ENCODE peak calls at places on chromosomes 11 and 22, in eight cellular contexts. One of them, this sample, is unnamed.

GRCh38 chr11:63915961-63916836 is 765 bp downstream of the RCOR2 start:
- DNase-seq in lower lobe of right lung: no peak
- DNase-seq in body of pancreas: peak; percentile 48
- DNase-seq in DND-41: no peak
- DNase-seq in mucosa of descending colon: peak; percentile 74
- DNase-seq in adrenal gland: peak; percentile 56
- DNase-seq in heart right ventricle: peak; percentile 66
- DNase-seq in CD8-positive, alpha-beta T cell: no peak
- DNase-seq in this sample: no peak

GRCh38 chr11:76863196-76863777 is 2.6 kb downstream of the ACER3 start:
- DNase-seq in lower lobe of right lung: peak; percentile 54
- DNase-seq in body of pancreas: no peak
- DNase-seq in DND-41: no peak
- DNase-seq in mucosa of descending colon: no peak
- DNase-seq in adrenal gland: no peak
- DNase-seq in heart right ventricle: no peak
- DNase-seq in CD8-positive, alpha-beta T cell: no peak
- DNase-seq in this sample: no peak

GRCh38 chr11:44268073-44268806 is 41.7 kb downstream of the ALX4 start:
- DNase-seq in lower lobe of right lung: no peak
- DNase-seq in body of pancreas: no peak
- DNase-seq in DND-41: no peak
- DNase-seq in mucosa of descending colon: no peak
- DNase-seq in adrenal gland: no peak
- DNase-seq in heart right ventricle: no peak
- DNase-seq in CD8-positive, alpha-beta T cell: no peak
- DNase-seq in this sample: no peak

GRCh38 chr11:27248430-27249207 is 114.4 kb downstream of the CCDC34 start:
- DNase-seq in lower lobe of right lung: no peak
- DNase-seq in body of pancreas: no peak
- DNase-seq in DND-41: no peak
- DNase-seq in mucosa of descending colon: no peak
- DNase-seq in adrenal gland: no peak
- DNase-seq in heart right ventricle: no peak
- DNase-seq in CD8-positive, alpha-beta T cell: no peak
- DNase-seq in this sample: no peak

GRCh38 chr22:22410677-22411076 is 97.9 kb downstream of the ZNF280B start:
- DNase-seq in lower lobe of right lung: no peak
- DNase-seq in body of pancreas: no peak
- DNase-seq in DND-41: no peak
- DNase-seq in mucosa of descending colon: no peak
- DNase-seq in adrenal gland: no peak
- DNase-seq in heart right ventricle: no peak
- DNase-seq in CD8-positive, alpha-beta T cell: no peak
- DNase-seq in this sample: no peak

GRCh38 chr11:88415495-88415894 is 78.0 kb upstream of the CTSC start:
- DNase-seq in lower lobe of right lung: no peak
- DNase-seq in body of pancreas: no peak
- DNase-seq in DND-41: peak; percentile 20
- DNase-seq in mucosa of descending colon: no peak
- DNase-seq in adrenal gland: no peak
- DNase-seq in heart right ventricle: no peak
- DNase-seq in CD8-positive, alpha-beta T cell: no peak
- DNase-seq in this sample: no peak

GRCh38 chr11:75350743-75351540 is 519 bp downstream of the ARRB1 start:
- DNase-seq in lower lobe of right lung: peak; percentile 81
- DNase-seq in body of pancreas: peak; percentile 65
- DNase-seq in DND-41: peak; percentile 57
- DNase-seq in mucosa of descending colon: peak; percentile 85
- DNase-seq in adrenal gland: peak; percentile 60
- DNase-seq in heart right ventricle: peak; percentile 57
- DNase-seq in CD8-positive, alpha-beta T cell: no peak
- DNase-seq in this sample: peak; percentile 84

GRCh38 chr11:108774037-108774436 is 109.2 kb downstream of the DDX10 start:
- DNase-seq in lower lobe of right lung: no peak
- DNase-seq in body of pancreas: no peak
- DNase-seq in DND-41: no peak
- DNase-seq in mucosa of descending colon: no peak
- DNase-seq in adrenal gland: no peak
- DNase-seq in heart right ventricle: no peak
- DNase-seq in CD8-positive, alpha-beta T cell: no peak
- DNase-seq in this sample: no peak

GRCh38 chr22:19965771-19966709 is 24.4 kb upstream of the TXNRD2 start:
- DNase-seq in lower lobe of right lung: no peak
- DNase-seq in body of pancreas: no peak
- DNase-seq in DND-41: peak; percentile 35
- DNase-seq in mucosa of descending colon: peak; percentile 33
- DNase-seq in adrenal gland: no peak
- DNase-seq in heart right ventricle: no peak
- DNase-seq in CD8-positive, alpha-beta T cell: no peak
- DNase-seq in this sample: no peak

GRCh38 chr11:123100378-123101085 is 38.6 kb upstream of the HSPA8 start:
- DNase-seq in lower lobe of right lung: no peak
- DNase-seq in body of pancreas: peak; percentile 35
- DNase-seq in DND-41: no peak
- DNase-seq in mucosa of descending colon: no peak
- DNase-seq in adrenal gland: no peak
- DNase-seq in heart right ventricle: no peak
- DNase-seq in CD8-positive, alpha-beta T cell: no peak
- DNase-seq in this sample: no peak

GRCh38 chr22:38327805-38328204 is 10.6 kb upstream of the CSNK1E start:
- DNase-seq in lower lobe of right lung: no peak
- DNase-seq in body of pancreas: no peak
- DNase-seq in DND-41: no peak
- DNase-seq in mucosa of descending colon: no peak
- DNase-seq in adrenal gland: no peak
- DNase-seq in heart right ventricle: no peak
- DNase-seq in CD8-positive, alpha-beta T cell: no peak
- DNase-seq in this sample: no peak

GRCh38 chr11:41039592-41039991 is 419.9 kb downstream of the LRRC4C start:
- DNase-seq in lower lobe of right lung: no peak
- DNase-seq in body of pancreas: no peak
- DNase-seq in DND-41: no peak
- DNase-seq in mucosa of descending colon: no peak
- DNase-seq in adrenal gland: no peak
- DNase-seq in heart right ventricle: no peak
- DNase-seq in CD8-positive, alpha-beta T cell: no peak
- DNase-seq in this sample: no peak

GRCh38 chr11:30316237-30316636 is 6.7 kb upstream of the ARL14EP start:
- DNase-seq in lower lobe of right lung: no peak
- DNase-seq in body of pancreas: no peak
- DNase-seq in DND-41: no peak
- DNase-seq in mucosa of descending colon: no peak
- DNase-seq in adrenal gland: no peak
- DNase-seq in heart right ventricle: no peak
- DNase-seq in CD8-positive, alpha-beta T cell: no peak
- DNase-seq in this sample: no peak

GRCh38 chr11:3165152-3165705 is at the start of gene OSBPL5:
- DNase-seq in lower lobe of right lung: peak; percentile 83
- DNase-seq in body of pancreas: peak; percentile 85
- DNase-seq in DND-41: peak; percentile 85
- DNase-seq in mucosa of descending colon: peak; percentile 82
- DNase-seq in adrenal gland: peak; percentile 81
- DNase-seq in heart right ventricle: peak; percentile 85
- DNase-seq in CD8-positive, alpha-beta T cell: peak; percentile 36
- DNase-seq in this sample: peak; percentile 89

GRCh38 chr11:11178671-11179070 is 174.4 kb downstream of the CSNK2A3 start:
- DNase-seq in lower lobe of right lung: no peak
- DNase-seq in body of pancreas: no peak
- DNase-seq in DND-41: no peak
- DNase-seq in mucosa of descending colon: no peak
- DNase-seq in adrenal gland: no peak
- DNase-seq in heart right ventricle: no peak
- DNase-seq in CD8-positive, alpha-beta T cell: no peak
- DNase-seq in this sample: no peak

GRCh38 chr11:115499241-115499799 is 4.9 kb downstream of the CADM1 start:
- DNase-seq in lower lobe of right lung: no peak
- DNase-seq in body of pancreas: no peak
- DNase-seq in DND-41: no peak
- DNase-seq in mucosa of descending colon: no peak
- DNase-seq in adrenal gland: no peak
- DNase-seq in heart right ventricle: no peak
- DNase-seq in CD8-positive, alpha-beta T cell: no peak
- DNase-seq in this sample: no peak

GRCh38 chr11:9688716-9689511 is 25.0 kb downstream of the SWAP70 start:
- DNase-seq in lower lobe of right lung: no peak
- DNase-seq in body of pancreas: no peak
- DNase-seq in DND-41: no peak
- DNase-seq in mucosa of descending colon: no peak
- DNase-seq in adrenal gland: no peak
- DNase-seq in heart right ventricle: no peak
- DNase-seq in CD8-positive, alpha-beta T cell: no peak
- DNase-seq in this sample: no peak

GRCh38 chr11:9692696-9693095 is 28.8 kb downstream of the SWAP70 start:
- DNase-seq in lower lobe of right lung: no peak
- DNase-seq in body of pancreas: no peak
- DNase-seq in DND-41: no peak
- DNase-seq in mucosa of descending colon: no peak
- DNase-seq in adrenal gland: no peak
- DNase-seq in heart right ventricle: no peak
- DNase-seq in CD8-positive, alpha-beta T cell: no peak
- DNase-seq in this sample: no peak

GRCh38 chr11:9691865-9692264 is 28.0 kb downstream of the SWAP70 start:
- DNase-seq in lower lobe of right lung: no peak
- DNase-seq in body of pancreas: no peak
- DNase-seq in DND-41: no peak
- DNase-seq in mucosa of descending colon: no peak
- DNase-seq in adrenal gland: no peak
- DNase-seq in heart right ventricle: no peak
- DNase-seq in CD8-positive, alpha-beta T cell: no peak
- DNase-seq in this sample: no peak

GRCh38 chr11:9689721-9690120 is 25.8 kb downstream of the SWAP70 start:
- DNase-seq in lower lobe of right lung: no peak
- DNase-seq in body of pancreas: no peak
- DNase-seq in DND-41: no peak
- DNase-seq in mucosa of descending colon: no peak
- DNase-seq in adrenal gland: no peak
- DNase-seq in heart right ventricle: no peak
- DNase-seq in CD8-positive, alpha-beta T cell: no peak
- DNase-seq in this sample: no peak

GRCh38 chr11:9687736-9688494 is 24.0 kb downstream of the SWAP70 start:
- DNase-seq in lower lobe of right lung: no peak
- DNase-seq in body of pancreas: peak; percentile 49
- DNase-seq in DND-41: no peak
- DNase-seq in mucosa of descending colon: no peak
- DNase-seq in adrenal gland: no peak
- DNase-seq in heart right ventricle: no peak
- DNase-seq in CD8-positive, alpha-beta T cell: no peak
- DNase-seq in this sample: no peak
- H3K36me3 ChIP-seq in lower lobe of right lung: no peaks in the 10 kb centered on the region
- H3K36me3 ChIP-seq in body of pancreas: no peaks in the 10 kb centered on the region
- H3K36me3 ChIP-seq in DND-41: no peaks in the 10 kb centered on the region
- H3K36me3 ChIP-seq in mucosa of descending colon: no peaks in the 10 kb centered on the region
- H3K36me3 ChIP-seq in adrenal gland: no peaks in the 10 kb centered on the region
- H3K36me3 ChIP-seq in heart right ventricle: no peaks in the 10 kb centered on the region
- H3K36me3 ChIP-seq in CD8-positive, alpha-beta T cell: no peaks in the 10 kb centered on the region
- H3K36me3 ChIP-seq in this sample: peaks cover 8% of the 10 kb centered on the region

DNA sequence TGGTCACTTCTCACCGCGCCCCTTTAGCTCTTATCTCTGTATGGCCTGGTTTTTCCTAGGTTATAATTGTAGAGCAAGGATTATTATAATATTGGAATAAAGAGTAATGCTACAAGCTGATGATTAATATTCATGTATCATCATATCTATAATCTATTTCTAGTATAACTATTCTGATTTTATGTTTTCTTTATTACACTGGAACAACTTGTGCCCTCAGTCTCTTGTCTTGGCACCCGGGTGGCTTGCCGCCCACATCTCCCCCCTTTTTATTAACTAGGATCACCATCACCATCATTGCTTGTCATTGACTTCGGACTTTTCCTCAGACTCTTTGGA is 11.0 kb downstream of the OR52K1 start:
- DNase-seq in lower lobe of right lung: no peak
- DNase-seq in body of pancreas: no peak
- DNase-seq in DND-41: no peak
- DNase-seq in mucosa of descending colon: no peak
- DNase-seq in adrenal gland: no peak
- DNase-seq in heart right ventricle: no peak
- DNase-seq in CD8-positive, alpha-beta T cell: no peak
- DNase-seq in this sample: no peak
- TF ChIP-seq CTCF in lower lobe of right lung: peak; percentile 25
- TF ChIP-seq CTCF in body of pancreas: no peak
- TF ChIP-seq CTCF in DND-41: no peak
- TF ChIP-seq CTCF in mucosa of descending colon: no peak
- TF ChIP-seq CTCF in adrenal gland: no peak
- TF ChIP-seq CTCF in heart right ventricle: peak; percentile 27
- TF ChIP-seq CTCF in CD8-positive, alpha-beta T cell: no peak
- TF ChIP-seq CTCF in this sample: no peak

DNA sequence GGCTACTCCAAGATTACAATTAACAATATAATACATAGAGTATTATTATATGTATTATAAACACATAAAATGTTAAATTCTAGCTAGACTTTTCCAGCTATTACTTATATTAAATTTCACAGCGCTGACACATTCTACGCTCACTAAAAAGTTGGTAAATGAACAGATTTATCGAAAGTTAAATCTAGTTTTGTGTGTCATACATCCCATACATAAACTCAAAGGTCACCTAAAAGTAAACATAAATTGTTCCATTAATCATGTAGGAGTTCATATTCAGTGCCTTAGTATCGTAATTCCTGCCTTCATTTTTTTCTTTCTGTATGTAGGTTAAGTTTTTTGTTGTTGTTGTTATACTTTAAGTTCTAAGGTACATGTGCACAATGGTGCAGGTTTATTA is 10.9 kb downstream of the FNBP4 start:
- DNase-seq in lower lobe of right lung: no peak
- DNase-seq in body of pancreas: no peak
- DNase-seq in DND-41: no peak
- DNase-seq in mucosa of descending colon: no peak
- DNase-seq in adrenal gland: no peak
- DNase-seq in heart right ventricle: no peak
- DNase-seq in CD8-positive, alpha-beta T cell: no peak
- DNase-seq in this sample: no peak
- H3K36me3 ChIP-seq in lower lobe of right lung: peaks cover 92% of the 10 kb centered on the region
- H3K36me3 ChIP-seq in body of pancreas: peaks cover 25% of the 10 kb centered on the region
- H3K36me3 ChIP-seq in DND-41: peaks cover 91% of the 10 kb centered on the region
- H3K36me3 ChIP-seq in mucosa of descending colon: peaks cover 22% of the 10 kb centered on the region
- H3K36me3 ChIP-seq in adrenal gland: no peaks in the 10 kb centered on the region
- H3K36me3 ChIP-seq in heart right ventricle: peaks cover 67% of the 10 kb centered on the region
- H3K36me3 ChIP-seq in CD8-positive, alpha-beta T cell: peaks cover 60% of the 10 kb centered on the region
- H3K36me3 ChIP-seq in this sample: peaks cover 82% of the 10 kb centered on the region

DNA sequence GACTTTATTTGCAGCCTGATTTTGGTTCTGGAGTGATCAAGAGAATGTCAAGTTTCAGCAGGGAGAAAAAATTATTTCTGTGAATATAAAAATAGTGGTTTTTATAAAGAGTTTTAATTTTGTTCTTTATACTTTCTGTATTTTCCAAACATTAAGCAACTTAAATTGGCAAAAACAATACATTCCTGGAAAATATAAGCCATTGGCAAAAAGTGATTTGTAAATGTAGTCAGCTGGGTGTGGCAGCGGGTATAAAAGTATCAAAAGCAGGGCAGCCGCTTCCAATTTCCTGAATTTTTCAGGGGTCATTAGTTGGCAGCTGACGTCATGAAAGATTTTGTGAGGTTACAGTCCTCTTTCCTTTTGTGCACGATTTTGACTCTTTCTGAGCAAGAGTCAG is at the start of gene OOSP3:
- DNase-seq in lower lobe of right lung: no peak
- DNase-seq in body of pancreas: no peak
- DNase-seq in DND-41: no peak
- DNase-seq in mucosa of descending colon: no peak
- DNase-seq in adrenal gland: no peak
- DNase-seq in heart right ventricle: no peak
- DNase-seq in CD8-positive, alpha-beta T cell: no peak
- DNase-seq in this sample: no peak
- TF ChIP-seq CTCF in lower lobe of right lung: no peak
- TF ChIP-seq CTCF in body of pancreas: no peak
- TF ChIP-seq CTCF in DND-41: no peak
- TF ChIP-seq CTCF in mucosa of descending colon: no peak
- TF ChIP-seq CTCF in adrenal gland: no peak
- TF ChIP-seq CTCF in heart right ventricle: no peak
- TF ChIP-seq CTCF in CD8-positive, alpha-beta T cell: no peak
- TF ChIP-seq CTCF in this sample: no peak

This sample was measured in upper lobe of right lung.